ENCODE peak calls at places on chromosomes 7 and 10, in ten cellular contexts. C is PC-9, S is HCT116, Y is fibroblast of lung, L is astrocyte, N is IMR-90, D is mammary epithelial cell, T is endothelial cell of umbilical vein, E is neuronal stem cell, G is H1. W is an unnamed sample.

GRCh38 chr10:1050555-1050954 is 1.6 kb upstream of the IDI1 start:
- DNase-seq in C (peak; percentile 40), S (peak; percentile 60), Y (no peak), L (no peak), N (no peak), D (peak; percentile 51), T (no peak), E (no peak), G (no peak), W (peak; percentile 35)

GRCh38 chr10:87878664-87879459 is 15.4 kb downstream of the PTEN start:
- DNase-seq in C (no peak), S (no peak), Y (no peak), L (no peak), N (no peak), D (no peak), T (peak; percentile 44), E (no peak), G (no peak), W (no peak)

GRCh38 chr10:88156341-88156740 is 292.9 kb downstream of the PTEN start:
- DNase-seq in C (peak; percentile 53), S (no peak), Y (peak; percentile 91), L (peak; percentile 86), N (peak; percentile 92), D (peak; percentile 55), T (peak; percentile 31), E (no peak), G (no peak), W (no peak)

GRCh38 chr7:112202819-112203218 is 3.4 kb downstream of the DOCK4 start:
- DNase-seq in C (no peak), S (no peak), Y (no peak), L (no peak), N (no peak), D (no peak), T (peak; percentile 50), E (no peak), G (no peak), W (peak; percentile 16)

GRCh38 chr10:50470798-50471582 is 152.8 kb downstream of the SGMS1 start:
- DNase-seq in C (peak; percentile 100), S (no peak), Y (peak; percentile 87), L (peak; percentile 86), N (peak; percentile 17), D (peak; percentile 70), T (no peak), E (no peak), G (no peak), W (no peak)

GRCh38 chr7:23915196-23915595 is 205.2 kb downstream of the STK31 start:
- DNase-seq in C (no peak), S (no peak), Y (no peak), L (no peak), N (no peak), D (no peak), T (no peak), E (no peak), G (no peak), W (no peak)

GRCh38 chr10:70561051-70561450 is 41.5 kb downstream of the PRF1 start:
- DNase-seq in C (no peak), S (no peak), Y (no peak), L (no peak), N (no peak), D (no peak), T (no peak), E (no peak), G (no peak), W (no peak)

GRCh38 chr7:111098011-111098925 is 7.3 kb downstream of the LRRN3 start:
- DNase-seq in C (no peak), S (peak; percentile 18), Y (peak; percentile 42), L (no peak), N (peak; percentile 58), D (no peak), T (peak; percentile 54), E (no peak), G (no peak), W (peak; percentile 58)

GRCh38 chr7:88095-88926 is 104.1 kb upstream of the FAM20C start:
- DNase-seq in C (peak; percentile 44), S (no peak), Y (no peak), L (no peak), N (no peak), D (no peak), T (no peak), E (no peak), G (no peak), W (no peak)

GRCh38 chr10:21694646-21695045 is 160.6 kb downstream of the MLLT10 start:
- DNase-seq in C (no peak), S (no peak), Y (peak; percentile 95), L (peak; percentile 96), N (peak; percentile 56), D (no peak), T (no peak), E (no peak), G (no peak), W (no peak)

GRCh38 chr10:34163075-34163905 is 651.8 kb downstream of the PARD3 start:
- DNase-seq in C (no peak), S (no peak), Y (peak; percentile 36), L (peak; percentile 27), N (no peak), D (no peak), T (peak; percentile 14), E (no peak), G (no peak), W (no peak)

GRCh38 chr10:93565421-93565820 is 1.0 kb upstream of the FFAR4 start:
- DNase-seq in C (no peak), S (no peak), Y (no peak), L (no peak), N (no peak), D (no peak), T (no peak), E (no peak), G (no peak), W (no peak)
- H2AFZ ChIP-seq in C (no peak overlapping the region), S (no peak overlapping the region), Y (no peak overlapping the region), L (no peak overlapping the region), N (no peak overlapping the region), D (no peak overlapping the region), T (no peak overlapping the region), E (no peak overlapping the region), G (no peak overlapping the region), W (no peak overlapping the region)

GRCh38 chr7:116354171-116354545 is 143.8 kb downstream of the TES start:
- DNase-seq in C (no peak), S (no peak), Y (peak; percentile 91), L (peak; percentile 90), N (peak; percentile 92), D (no peak), T (no peak), E (no peak), G (no peak), W (no peak)

GRCh38 chr7:116355423-116355765 is 144.1 kb upstream of the CAV2 start:
- DNase-seq in C (no peak), S (no peak), Y (no peak), L (no peak), N (no peak), D (no peak), T (no peak), E (no peak), G (no peak), W (no peak)

GRCh38 chr7:116353614-116354013 is 143.3 kb downstream of the TES start:
- DNase-seq in C (no peak), S (no peak), Y (peak; percentile 33), L (peak; percentile 18), N (no peak), D (no peak), T (no peak), E (no peak), G (no peak), W (no peak)

GRCh38 chr7:116356333-116356965 is 143.1 kb upstream of the CAV2 start:
- DNase-seq in C (no peak), S (no peak), Y (no peak), L (no peak), N (no peak), D (no peak), T (peak; percentile 60), E (no peak), G (no peak), W (no peak)

GRCh38 chr7:116354546-116355422 is 144.4 kb downstream of the TES start:
- DNase-seq in C (peak; percentile 100), S (peak; percentile 96), Y (peak; percentile 99), L (peak; percentile 99), N (peak; percentile 98), D (peak; percentile 98), T (peak; percentile 99), E (no peak), G (peak; percentile 19), W (no peak)
- H3K4me3 ChIP-seq in C (peak overlapping the region; percentile 50), S (peak overlapping the region; percentile 41), Y (peak overlapping the region; percentile 15), L (peak overlapping the region; percentile 30), N (peak overlapping the region; percentile 0), D (peak overlapping the region; percentile 42), T (peak overlapping the region; percentile 14), E (no peak overlapping the region), G (no peak overlapping the region), W (no peak overlapping the region)

GRCh38 chr7:106887376-106887775 is 22.3 kb downstream of the PIK3CG start:
- DNase-seq in C (no peak), S (no peak), Y (no peak), L (no peak), N (no peak), D (no peak), T (no peak), E (no peak), G (no peak), W (no peak)

GRCh38 chr7:106878748-106879439 is 13.8 kb downstream of the PIK3CG start:
- DNase-seq in C (no peak), S (no peak), Y (no peak), L (no peak), N (no peak), D (no peak), T (no peak), E (no peak), G (no peak), W (no peak)

GRCh38 chr7:106888204-106888603 is 23.1 kb downstream of the PIK3CG start:
- DNase-seq in C (no peak), S (no peak), Y (no peak), L (no peak), N (no peak), D (no peak), T (no peak), E (no peak), G (no peak), W (no peak)

GRCh38 chr7:106885652-106886051 is 20.6 kb downstream of the PIK3CG start:
- DNase-seq in C (no peak), S (no peak), Y (no peak), L (no peak), N (no peak), D (no peak), T (no peak), E (no peak), G (no peak), W (no peak)

DNA sequence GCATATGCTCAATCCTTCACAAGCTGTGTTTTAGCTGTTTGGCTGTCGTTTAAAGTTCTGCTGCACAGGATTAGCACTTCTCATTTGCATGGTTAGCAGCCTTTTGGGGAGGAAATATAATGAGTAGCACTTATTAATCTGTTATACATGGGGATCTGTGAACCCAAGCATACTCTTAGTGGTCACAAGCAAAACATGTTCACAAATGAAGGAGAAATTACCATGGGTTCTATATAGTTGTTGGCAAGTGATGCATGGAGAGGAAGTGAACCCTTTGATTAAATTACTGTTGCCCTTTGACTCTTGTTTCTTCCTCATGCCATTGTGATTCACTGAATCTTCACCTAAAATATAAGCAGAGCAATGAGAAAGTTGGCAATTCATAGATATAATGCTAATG is 18.5 kb downstream of the PIK3CG start:
- DNase-seq in C (no peak), S (no peak), Y (no peak), L (no peak), N (no peak), D (no peak), T (no peak), E (no peak), G (no peak), W (no peak)
- H3K4me2 ChIP-seq in C (no peak overlapping the region), S (no peak overlapping the region), Y (no peak overlapping the region), L (no peak overlapping the region), N (no peak overlapping the region), D (no peak overlapping the region), T (no peak overlapping the region), E (no peak overlapping the region), G (no peak overlapping the region), W (no peak overlapping the region)

GRCh38 chr10:33008499-33009243 is 50.6 kb upstream of the ITGB1 start:
- DNase-seq in C (peak; percentile 81), S (peak; percentile 71), Y (peak; percentile 83), L (peak; percentile 78), N (peak; percentile 92), D (peak; percentile 83), T (peak; percentile 82), E (peak; percentile 64), G (no peak), W (peak; percentile 65)
- H2AFZ ChIP-seq in C (no peak overlapping the region), S (peak overlapping the region; percentile 71), Y (no peak overlapping the region), L (no peak overlapping the region), N (no peak overlapping the region), D (peak overlapping the region; percentile 40), T (peak overlapping the region; percentile 60), E (peak overlapping the region; percentile 74), G (peak overlapping the region; percentile 78), W (peak overlapping the region; percentile 65)